ENCODE peak calls at places on chromosomes 11 and 22, in eight cellular contexts. F is PC-3; M is effector memory CD4-positive, alpha-beta T cell; I is astrocyte; U is naive thymus-derived CD4-positive, alpha-beta T cell; N is heart left ventricle; D is CD8-positive, alpha-beta T cell; J is GM23248. P is an unnamed sample.

GRCh38 chr11:15793032-15793996 is 563.0 kb downstream of the SOX6 start:
- DNase-seq in F (peak; percentile 3), M (no peak), I (peak; percentile 94), U (no peak), N (no peak), D (no peak), J (peak; percentile 64), P (no peak)

GRCh38 chr11:28176231-28176853 is 68.2 kb downstream of the METTL15 start:
- DNase-seq in F (peak; percentile 71), M (no peak), I (no peak), U (no peak), N (no peak), D (no peak), J (peak; percentile 55), P (no peak)

GRCh38 chr22:41274856-41275255 is 11.1 kb downstream of the RANGAP1 start:
- DNase-seq in F (no peak), M (no peak), I (no peak), U (no peak), N (no peak), D (no peak), J (no peak), P (no peak)

GRCh38 chr22:21098099-21098671 is 52.4 kb downstream of the LRRC74B start:
- DNase-seq in F (no peak), M (no peak), I (no peak), U (no peak), N (no peak), D (no peak), J (no peak), P (no peak)

GRCh38 chr11:91163619-91164451 is 941.0 kb upstream of the CHORDC1 start:
- DNase-seq in F (peak; percentile 89), M (no peak), I (peak; percentile 90), U (no peak), N (no peak), D (no peak), J (no peak), P (no peak)

GRCh38 chr11:110759972-110760381 is 47.7 kb upstream of the ARHGAP20 start:
- DNase-seq in F (no peak), M (no peak), I (peak; percentile 79), U (no peak), N (no peak), D (no peak), J (peak; percentile 34), P (no peak)

GRCh38 chr22:39952347-39952746 is 7.8 kb upstream of the TMA7B start:
- DNase-seq in F (no peak), M (no peak), I (no peak), U (no peak), N (no peak), D (no peak), J (no peak), P (no peak)

GRCh38 chr22:24485608-24486007 is 9.5 kb upstream of the UPB1 start:
- DNase-seq in F (no peak), M (no peak), I (no peak), U (peak; percentile 18), N (no peak), D (no peak), J (no peak), P (peak; percentile 19)

GRCh38 chr11:31809857-31810778 is 1.0 kb downstream of the PAX6 start:
- DNase-seq in F (peak; percentile 43), M (no peak), I (peak; percentile 41), U (no peak), N (no peak), D (no peak), J (peak; percentile 72), P (no peak)

GRCh38 chr11:3165152-3165705 is at the start of gene OSBPL5:
- DNase-seq in F (peak; percentile 69), M (no peak), I (peak; percentile 49), U (no peak), N (peak; percentile 85), D (peak; percentile 33), J (peak; percentile 85), P (peak; percentile 42)

GRCh38 chr11:108938604-108939003 is 273.7 kb downstream of the DDX10 start:
- DNase-seq in F (no peak), M (no peak), I (no peak), U (no peak), N (no peak), D (no peak), J (peak; percentile 48), P (no peak)

GRCh38 chr11:40602866-40603578 is 856.4 kb downstream of the LRRC4C start:
- DNase-seq in F (peak; percentile 58), M (no peak), I (peak; percentile 17), U (no peak), N (no peak), D (no peak), J (no peak), P (no peak)

GRCh38 chr11:26333906-26334305 is 2.0 kb downstream of the ANO3 start:
- DNase-seq in F (no peak), M (no peak), I (no peak), U (no peak), N (no peak), D (no peak), J (peak; percentile 34), P (no peak)

GRCh38 chr11:88421530-88421929 is 84.0 kb upstream of the CTSC start:
- DNase-seq in F (peak; percentile 73), M (no peak), I (peak; percentile 40), U (no peak), N (peak; percentile 45), D (no peak), J (peak; percentile 56), P (no peak)

GRCh38 chr22:41532908-41533825 is 11.1 kb downstream of the POLR3H start:
- DNase-seq in F (peak; percentile 58), M (peak; percentile 42), I (no peak), U (no peak), N (peak; percentile 83), D (peak; percentile 50), J (peak; percentile 77), P (peak; percentile 75)

GRCh38 chr11:134440851-134441645 is 29.0 kb upstream of the B3GAT1 start:
- DNase-seq in F (no peak), M (no peak), I (no peak), U (no peak), N (no peak), D (no peak), J (no peak), P (no peak)
- H3K27me3 ChIP-seq in F (peaks cover 26% of the 10 kb centered on the region), M (no peaks in the 10 kb centered on the region), I (no peaks in the 10 kb centered on the region), U (no peaks in the 10 kb centered on the region), N (no peaks in the 10 kb centered on the region), D (no peaks in the 10 kb centered on the region), J (no peaks in the 10 kb centered on the region), P (no peaks in the 10 kb centered on the region)

GRCh38 chr11:121058941-121059340 is 35.0 kb downstream of the TBCEL start:
- DNase-seq in F (no peak), M (no peak), I (no peak), U (no peak), N (no peak), D (no peak), J (no peak), P (no peak)
- H3K4me3 ChIP-seq in F (no peak overlapping the region), M (no peak overlapping the region), I (no peak overlapping the region), U (no peak overlapping the region), N (no peak overlapping the region), D (no peak overlapping the region), J (no peak overlapping the region), P (no peak overlapping the region)

GRCh38 chr22:46598224-46598623 is 22.0 kb upstream of the GRAMD4 start:
- DNase-seq in F (no peak), M (no peak), I (no peak), U (no peak), N (no peak), D (no peak), J (no peak), P (no peak)

GRCh38 chr22:46595545-46595944 is 24.6 kb upstream of the GRAMD4 start:
- DNase-seq in F (no peak), M (no peak), I (no peak), U (no peak), N (no peak), D (no peak), J (no peak), P (no peak)

GRCh38 chr22:46596032-46596441 is 24.1 kb upstream of the GRAMD4 start:
- DNase-seq in F (no peak), M (no peak), I (no peak), U (no peak), N (peak; percentile 95), D (no peak), J (peak; percentile 57), P (no peak)

GRCh38 chr22:46594947-46595298 is 25.3 kb upstream of the GRAMD4 start:
- DNase-seq in F (no peak), M (no peak), I (no peak), U (no peak), N (no peak), D (no peak), J (no peak), P (no peak)

DNA sequence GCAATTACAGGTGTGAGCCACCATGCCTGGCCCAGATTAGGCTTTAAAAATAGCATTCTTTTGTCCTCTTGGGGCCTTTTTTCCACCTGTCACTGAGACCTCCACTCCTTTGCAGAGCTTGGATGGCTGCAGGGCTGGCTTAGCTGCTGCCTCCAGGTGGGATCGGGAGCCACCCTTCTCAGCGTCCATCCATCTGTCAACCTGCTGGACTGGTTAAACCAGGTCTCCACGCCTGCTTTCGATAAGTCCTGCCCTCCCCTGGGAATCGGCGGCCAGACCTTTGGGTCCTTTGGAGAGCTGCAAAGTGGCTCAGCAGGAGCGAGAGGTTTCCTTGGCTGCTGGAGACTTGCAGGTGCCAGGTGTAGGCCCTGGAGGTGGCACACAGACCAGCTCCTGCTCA is 23.4 kb upstream of the GRAMD4 start:
- DNase-seq in F (peak; percentile 92), M (no peak), I (no peak), U (no peak), N (no peak), D (no peak), J (no peak), P (no peak)
- H3K27ac ChIP-seq in F (peak overlapping the region; percentile 54), M (no peak overlapping the region), I (no peak overlapping the region), U (no peak overlapping the region), N (peak overlapping the region; percentile 87), D (no peak overlapping the region), J (no peak overlapping the region), P (no peak overlapping the region)

GRCh38 chr11:67609316-67609715 is 2.6 kb downstream of the NDUFV1 start:
- DNase-seq in F (no peak), M (no peak), I (no peak), U (no peak), N (no peak), D (no peak), J (no peak), P (no peak)

GRCh38 chr11:67606477-67607295 is at the start of gene NDUFV1:
- DNase-seq in F (peak; percentile 98), M (peak; percentile 92), I (peak; percentile 76), U (peak; percentile 90), N (peak; percentile 98), D (peak; percentile 95), J (peak; percentile 97), P (peak; percentile 96)

GRCh38 chr11:67606150-67606476 is 623 bp upstream of the NDUFV1 start:
- DNase-seq in F (no peak), M (no peak), I (peak; percentile 16), U (no peak), N (no peak), D (no peak), J (peak; percentile 64), P (no peak)

GRCh38 chr11:67608486-67608885 is 1.8 kb downstream of the NDUFV1 start:
- DNase-seq in F (no peak), M (no peak), I (no peak), U (no peak), N (no peak), D (no peak), J (no peak), P (no peak)

DNA sequence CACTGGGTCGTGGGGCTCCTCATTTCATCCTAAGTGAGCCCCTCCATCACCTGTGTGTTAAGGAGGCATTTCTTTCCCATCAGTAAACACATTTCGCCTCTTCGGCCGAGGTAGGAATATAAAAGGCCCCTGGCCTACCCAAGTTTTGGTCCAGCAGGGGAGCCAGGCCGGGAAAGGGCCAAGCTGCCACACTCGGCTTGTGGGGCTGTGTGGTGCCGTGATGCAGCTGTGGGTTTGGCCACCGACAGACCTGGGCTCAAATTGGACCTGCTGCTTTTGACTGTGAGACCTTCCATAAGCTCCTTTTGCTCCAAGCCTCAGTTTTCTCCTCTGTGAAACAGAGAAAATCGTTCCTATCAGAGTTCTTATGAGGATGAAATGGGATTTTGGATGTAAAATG is 771 bp downstream of the NDUFV1 start:
- DNase-seq in F (no peak), M (no peak), I (no peak), U (no peak), N (no peak), D (no peak), J (peak; percentile 14), P (no peak)
- H3K27me3 ChIP-seq in F (no peaks in the 10 kb centered on the region), M (no peaks in the 10 kb centered on the region), I (no peaks in the 10 kb centered on the region), U (no peaks in the 10 kb centered on the region), N (no peaks in the 10 kb centered on the region), D (no peaks in the 10 kb centered on the region), J (no peaks in the 10 kb centered on the region), P (no peaks in the 10 kb centered on the region)